ENCODE peak calls at places on chromosomes 3 and 15, in eight cellular contexts. M, A, L, F, O, Q, C and K are unnamed samples.

GRCh38 chr3:100978036-100978659 is 15.1 kb downstream of the ABI3BP start:
- DNase-seq in O (no peak), A (no peak), L (no peak), C (no peak), F (no peak), M (no peak), Q (no peak), K (no peak)

GRCh38 chr3:168121175-168121853 is 25.6 kb upstream of the GOLIM4 start:
- DNase-seq in M (peak), O (peak), L (no peak), Q (no peak), F (no peak), A (no peak), C (no peak), K (no peak)

GRCh38 chr3:101643861-101644613 is 32.9 kb downstream of the ZBTB11 start:
- DNase-seq in Q (no peak), A (no peak), O (peak), F (no peak), C (peak), L (no peak), M (no peak), K (peak)

GRCh38 chr3:27289769-27290413 is 79.3 kb downstream of the NEK10 start:
- DNase-seq in M (no peak), F (no peak), Q (no peak), L (no peak), A (no peak), O (no peak), C (no peak), K (no peak)

GRCh38 chr15:90530250-90531051 is 728 bp downstream of the CRTC3 start:
- DNase-seq in F (peak), C (peak), L (no peak), Q (peak), O (peak), A (no peak), M (peak), K (peak)

GRCh38 chr3:170207717-170208116 is 14.5 kb upstream of the PRKCI start:
- DNase-seq in Q (no peak), L (no peak), F (no peak), M (no peak), A (no peak), O (no peak), C (no peak), K (no peak)

GRCh38 chr3:27943106-27943505 is 221.0 kb upstream of the EOMES start:
- DNase-seq in Q (peak), O (no peak), F (peak), L (no peak), A (no peak), M (no peak), C (no peak), K (peak)

GRCh38 chr15:75929799-75930565 is 26.3 kb downstream of the FBXO22 start:
- DNase-seq in O (no peak), A (no peak), M (no peak), C (peak), Q (peak), F (no peak), L (no peak), K (no peak)